ENCODE peak calls at places on chromosomes 16 and 17, in five cellular contexts. X, N, R, T and H are unnamed samples.

GRCh38 chr17:33504571-33504970 is 211.5 kb upstream of the ASIC2 start:
- DNase-seq in R (no peak), T (no peak), X (no peak), N (no peak), H (no peak)

GRCh38 chr17:81722184-81723120 is 10.4 kb downstream of the SLC25A10 start:
- DNase-seq in X (no peak), N (no peak), T (peak; percentile 97), R (no peak), H (peak; percentile 91)

GRCh38 chr17:45256114-45256966 is 5.6 kb downstream of the SPATA32 start:
- DNase-seq in T (no peak), X (no peak), N (no peak), R (no peak), H (peak; percentile 59)

GRCh38 chr16:66996324-66996982 is 8.1 kb downstream of the CES4A start:
- DNase-seq in R (no peak), T (no peak), X (no peak), N (no peak), H (peak; percentile 85)

GRCh38 chr17:19301274-19301946 is 61.1 kb downstream of the B9D1 start:
- DNase-seq in N (no peak), X (no peak), R (no peak), T (peak; percentile 12), H (no peak)

GRCh38 chr16:47719713-47720112 is 258.6 kb downstream of the PHKB start:
- DNase-seq in X (no peak), T (no peak), R (no peak), N (no peak), H (no peak)

GRCh38 chr16:53415504-53415903 is 18.8 kb upstream of the RBL2 start:
- DNase-seq in X (no peak), R (no peak), T (no peak), N (no peak), H (no peak)

GRCh38 chr16:12147681-12148479 is 171.3 kb downstream of the SNX29 start:
- DNase-seq in T (no peak), X (no peak), N (no peak), R (no peak), H (no peak)

GRCh38 chr17:31297090-31297489 is at the start of gene OMG:
- DNase-seq in N (no peak), R (no peak), X (no peak), T (no peak), H (no peak)

GRCh38 chr16:13923703-13924298 is 3.8 kb downstream of the ERCC4 start:
- DNase-seq in T (no peak), R (no peak), N (peak; percentile 36), X (no peak), H (no peak)

GRCh38 chr17:60065136-60065535 is 13.6 kb downstream of the HEATR6 start:
- DNase-seq in T (no peak), N (no peak), R (no peak), X (no peak), H (no peak)

GRCh38 chr17:56108811-56109284 is 44.4 kb upstream of the ANKFN1 start:
- DNase-seq in R (peak; percentile 18), T (no peak), N (peak; percentile 61), X (no peak), H (no peak)

GRCh38 chr17:3766783-3767182 is 34.2 kb downstream of the ITGAE start:
- DNase-seq in N (no peak), X (no peak), T (peak; percentile 26), R (no peak), H (peak; percentile 18)

GRCh38 chr16:2019919-2020831 is 590 bp downstream of the NPW start:
- DNase-seq in N (no peak), R (no peak), X (no peak), T (no peak), H (peak; percentile 73)

GRCh38 chr17:31453896-31454295 is 62.4 kb downstream of the RAB11FIP4 start:
- DNase-seq in X (no peak), R (no peak), N (no peak), T (no peak), H (no peak)

GRCh38 chr16:71365021-71365420 is 6.5 kb downstream of the CALB2 start:
- DNase-seq in T (no peak), X (no peak), R (no peak), N (no peak), H (no peak)

GRCh38 chr16:1022466-1022865 is 40.9 kb downstream of the SOX8 start:
- DNase-seq in N (no peak), R (no peak), T (no peak), X (no peak), H (no peak)

GRCh38 chr17:34313164-34313563 is 6.1 kb upstream of the CCL8 start:
- DNase-seq in T (no peak), N (no peak), X (no peak), R (no peak), H (no peak)

GRCh38 chr17:15091825-15092224 is 173.3 kb downstream of the PMP22 start:
- DNase-seq in T (no peak), N (no peak), R (no peak), X (no peak), H (no peak)

GRCh38 chr17:3722716-3723115 is 987 bp upstream of the HASPIN start:
- DNase-seq in T (no peak), N (no peak), X (no peak), R (no peak), H (no peak)

GRCh38 chr17:73401911-73402310 is 90.1 kb upstream of the CDC42EP4 start:
- DNase-seq in N (no peak), R (no peak), T (peak; percentile 52), X (no peak), H (peak; percentile 77)

GRCh38 chr17:79047291-79047920 is 23.4 kb downstream of the C1QTNF1 start:
- DNase-seq in T (no peak), X (no peak), N (no peak), R (no peak), H (peak; percentile 56)

GRCh38 chr16:21598676-21599157 is 660 bp upstream of the METTL9 start:
- DNase-seq in X (no peak), T (no peak), N (no peak), R (peak; percentile 8), H (no peak)

GRCh38 chr16:80006175-80006895 is 405.8 kb upstream of the MAF start:
- DNase-seq in X (no peak), N (peak; percentile 16), R (no peak), T (no peak), H (no peak)

GRCh38 chr17:80257716-80258213 is 2.9 kb upstream of the RNF213 start:
- DNase-seq in R (no peak), T (no peak), X (no peak), N (no peak), H (no peak)

GRCh38 chr16:23052908-23053580 is 96.2 kb downstream of the USP31 start:
- DNase-seq in T (no peak), X (no peak), N (no peak), R (no peak), H (no peak)

GRCh38 chr17:40290629-40291296 is 3.1 kb downstream of the CDC6 start:
- DNase-seq in T (no peak), R (no peak), X (no peak), N (peak; percentile 81), H (no peak)

GRCh38 chr17:63533433-63534077 is 10.4 kb downstream of the KCNH6 start:
- DNase-seq in T (peak; percentile 37), N (no peak), X (no peak), R (no peak), H (peak; percentile 61)

GRCh38 chr17:82613283-82614094 is 34.8 kb downstream of the WDR45B start:
- DNase-seq in N (no peak), T (no peak), X (no peak), R (no peak), H (peak; percentile 55)

GRCh38 chr17:41724476-41725030 is 9.9 kb downstream of the HAP1 start:
- DNase-seq in T (no peak), X (no peak), R (no peak), N (no peak), H (no peak)

GRCh38 chr16:23025692-23026305 is 123.5 kb downstream of the USP31 start:
- DNase-seq in R (no peak), N (no peak), T (no peak), X (no peak), H (no peak)

GRCh38 chr16:8768701-8769100 is 28.7 kb downstream of the TMEM186 start:
- DNase-seq in X (no peak), R (no peak), N (no peak), T (no peak), H (no peak)

GRCh38 chr16:48086422-48086821 is 69.4 kb downstream of the ABCC12 start:
- DNase-seq in R (no peak), X (no peak), N (no peak), T (no peak), H (no peak)

GRCh38 chr16:73697336-73697735 is 599.3 kb upstream of the PSMD7 start:
- DNase-seq in N (no peak), T (no peak), R (no peak), X (no peak), H (no peak)

GRCh38 chr16:65959978-65960377 is 406.5 kb upstream of the CDH5 start:
- DNase-seq in X (no peak), T (no peak), R (no peak), N (no peak), H (no peak)

GRCh38 chr16:85415196-85415988 is 197.7 kb upstream of the GSE1 start:
- DNase-seq in X (peak; percentile 10), T (peak; percentile 50), R (no peak), N (no peak), H (peak; percentile 72)

GRCh38 chr17:14301761-14302401 is 1.0 kb downstream of the HS3ST3B1 start:
- DNase-seq in N (no peak), R (peak; percentile 43), X (peak; percentile 60), T (peak; percentile 67), H (peak; percentile 79)

GRCh38 chr16:67426950-67427349 is 4.0 kb upstream of the HSD11B2 start:
- DNase-seq in T (no peak), R (no peak), N (no peak), X (no peak), H (peak; percentile 56)